ENCODE peak calls at places on chromosome 12, in seven cellular contexts. I is HCT116, N is HepG2, X is K562, J is H1, L is GM12878, H is SK-N-SH. V is an unnamed sample.

GRCh38 chr12:123397400-123397799 is 13.5 kb downstream of the KMT5A start:
- DNase-seq in H (no peak), X (no peak), L (no peak), N (no peak), J (no peak), I (no peak), V (no peak)

GRCh38 chr12:123141615-123142517 is 9.0 kb downstream of the PITPNM2 start:
- DNase-seq in H (no peak), N (peak), I (peak), X (peak), L (no peak), J (no peak), V (no peak)

GRCh38 chr12:48067250-48067938 is 38.5 kb downstream of the SENP1 start:
- DNase-seq in N (no peak), J (no peak), H (no peak), X (peak), I (no peak), L (peak), V (no peak)

GRCh38 chr12:14612895-14613294 is 45.2 kb upstream of the PLBD1 start:
- DNase-seq in H (no peak), L (no peak), I (no peak), J (no peak), N (no peak), X (no peak), V (no peak)

GRCh38 chr12:65171073-65171472 is 1.7 kb downstream of the LEMD3 start:
- DNase-seq in X (no peak), J (no peak), I (no peak), N (no peak), H (no peak), L (no peak), V (no peak)

GRCh38 chr12:62720661-62721330 is 214.2 kb downstream of the PPM1H start:
- DNase-seq in X (no peak), H (no peak), L (no peak), N (no peak), I (no peak), J (no peak), V (no peak)

GRCh38 chr12:97063292-97063935 is 156.4 kb downstream of the NEDD1 start:
- DNase-seq in N (no peak), X (no peak), J (no peak), L (no peak), I (no peak), H (no peak), V (no peak)

GRCh38 chr12:132615579-132616066 is 3.0 kb upstream of the P2RX2 start:
- DNase-seq in H (no peak), I (no peak), N (no peak), X (no peak), L (no peak), J (no peak), V (peak)

GRCh38 chr12:120249875-120250795 is 15.4 kb downstream of the PXN start:
- DNase-seq in L (no peak), H (no peak), N (no peak), J (no peak), X (no peak), I (no peak), V (no peak)

GRCh38 chr12:27463826-27464554 is 17.5 kb downstream of the SMCO2 start:
- DNase-seq in J (no peak), I (no peak), X (no peak), N (no peak), H (no peak), L (no peak), V (no peak)

GRCh38 chr12:27472604-27473003 is 26.1 kb downstream of the SMCO2 start:
- DNase-seq in H (no peak), N (no peak), J (no peak), X (no peak), I (no peak), L (no peak), V (no peak)

GRCh38 chr12:27467641-27468040 is 21.1 kb downstream of the SMCO2 start:
- DNase-seq in N (no peak), I (no peak), J (no peak), H (no peak), X (no peak), L (no peak), V (no peak)

GRCh38 chr12:27469161-27469560 is 22.6 kb downstream of the SMCO2 start:
- DNase-seq in N (no peak), I (no peak), X (no peak), L (no peak), H (no peak), J (no peak), V (no peak)

GRCh38 chr12:27468241-27468640 is 21.7 kb downstream of the SMCO2 start:
- DNase-seq in N (no peak), X (no peak), H (no peak), I (no peak), L (no peak), J (no peak), V (no peak)
- TF ChIP-seq JUND in N (no peak), X (no peak), H (no peak), I (no peak), L (no peak), J (no peak), V (no peak)

DNA sequence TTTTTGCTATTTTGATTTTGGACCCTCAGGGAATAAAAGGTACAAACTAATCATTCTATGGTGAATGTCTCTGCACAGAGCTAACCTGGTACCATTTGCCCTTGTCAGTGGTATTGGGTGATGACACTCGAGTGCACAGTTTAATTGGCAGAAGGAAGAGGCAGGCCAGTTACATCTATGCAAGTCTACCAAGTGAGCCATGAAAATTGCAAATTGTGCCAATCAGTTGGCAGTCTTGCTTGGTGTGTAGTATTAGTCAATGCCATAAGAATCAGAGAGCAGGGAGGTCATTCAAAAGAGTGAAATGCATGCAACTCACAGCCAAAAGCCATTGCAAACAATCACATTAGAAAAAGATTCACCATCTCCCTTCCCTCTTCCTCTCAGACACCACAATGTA is 479.6 kb downstream of the ADAMTS20 start:
- DNase-seq in I (no peak), H (no peak), J (no peak), N (no peak), X (no peak), L (no peak), V (no peak)
- TF ChIP-seq JUND in I (no peak), H (no peak), J (no peak), N (no peak), X (no peak), L (no peak), V (no peak)

DNA sequence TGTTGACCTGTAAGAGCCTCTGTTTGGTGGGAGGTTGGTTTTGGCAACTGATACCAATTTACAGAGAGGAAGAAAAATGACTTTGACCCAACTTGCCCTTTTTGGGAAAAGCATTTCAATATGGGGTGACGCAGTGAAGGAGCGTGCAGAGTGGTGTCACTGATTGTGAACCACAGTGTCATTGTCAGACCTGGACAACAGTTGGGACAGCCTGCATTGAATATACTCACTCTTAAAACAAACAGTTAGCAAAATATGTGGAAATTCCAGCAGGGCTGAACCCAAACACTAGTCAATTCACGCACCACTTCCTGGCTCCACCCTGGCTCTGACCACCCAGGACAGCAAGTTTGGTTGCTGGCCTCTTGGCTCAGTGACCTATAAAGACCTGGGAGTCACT is 61.3 kb downstream of the NOS1 start:
- DNase-seq in X (no peak), I (no peak), H (no peak), J (no peak), L (no peak), N (no peak), V (no peak)
- TF ChIP-seq JUND in X (no peak), I (no peak), H (no peak), J (no peak), L (no peak), N (no peak), V (no peak)

DNA sequence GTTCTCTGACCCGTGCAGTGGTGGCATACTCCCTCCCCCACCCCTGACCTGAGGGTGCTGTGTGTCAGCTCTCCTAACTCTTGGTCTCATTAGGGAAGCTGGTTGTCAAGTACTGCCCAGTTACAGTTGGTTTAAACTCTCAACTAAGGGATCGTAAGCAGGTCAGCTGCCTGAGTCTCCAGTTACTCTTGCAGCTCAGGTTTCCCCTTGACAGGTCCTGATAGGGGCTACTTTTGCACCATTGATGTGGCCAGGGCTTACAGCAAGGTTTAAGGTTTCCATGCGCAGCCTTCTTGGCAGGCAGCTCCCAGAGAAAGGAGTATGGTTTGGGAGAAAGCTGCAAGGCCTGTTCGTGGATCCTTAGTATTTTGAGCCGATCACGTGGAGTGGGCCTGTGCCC is 74.5 kb downstream of the ETV6 start:
- DNase-seq in N (no peak), J (no peak), X (no peak), H (no peak), L (no peak), I (no peak), V (no peak)
- TF ChIP-seq JUND in N (no peak), J (no peak), X (no peak), H (no peak), L (no peak), I (no peak), V (no peak)

DNA sequence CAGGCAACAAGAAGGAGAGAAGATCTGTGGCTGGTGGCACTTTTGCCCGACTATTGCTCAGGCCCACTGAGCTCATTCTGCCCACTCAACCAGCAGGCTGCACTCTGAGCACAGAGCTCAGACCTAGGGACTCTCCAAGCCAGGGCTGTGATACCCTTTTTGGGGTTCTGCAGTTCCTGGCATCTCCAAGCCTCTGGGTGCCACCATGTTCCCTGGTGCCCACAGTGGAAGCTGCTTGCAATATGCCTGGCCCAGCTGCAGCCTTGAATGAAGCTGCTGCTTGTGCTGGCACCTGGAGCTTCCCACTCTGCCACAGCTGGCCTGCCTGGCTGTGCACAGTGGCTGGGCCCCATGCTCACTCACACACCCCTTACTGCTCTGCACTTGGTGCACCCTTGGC is 236.1 kb downstream of the ADGRD1 start:
- DNase-seq in H (no peak), X (no peak), N (no peak), L (no peak), I (no peak), J (no peak), V (no peak)
- TF ChIP-seq JUND in H (no peak), X (no peak), N (no peak), L (no peak), I (no peak), J (no peak), V (no peak)

DNA sequence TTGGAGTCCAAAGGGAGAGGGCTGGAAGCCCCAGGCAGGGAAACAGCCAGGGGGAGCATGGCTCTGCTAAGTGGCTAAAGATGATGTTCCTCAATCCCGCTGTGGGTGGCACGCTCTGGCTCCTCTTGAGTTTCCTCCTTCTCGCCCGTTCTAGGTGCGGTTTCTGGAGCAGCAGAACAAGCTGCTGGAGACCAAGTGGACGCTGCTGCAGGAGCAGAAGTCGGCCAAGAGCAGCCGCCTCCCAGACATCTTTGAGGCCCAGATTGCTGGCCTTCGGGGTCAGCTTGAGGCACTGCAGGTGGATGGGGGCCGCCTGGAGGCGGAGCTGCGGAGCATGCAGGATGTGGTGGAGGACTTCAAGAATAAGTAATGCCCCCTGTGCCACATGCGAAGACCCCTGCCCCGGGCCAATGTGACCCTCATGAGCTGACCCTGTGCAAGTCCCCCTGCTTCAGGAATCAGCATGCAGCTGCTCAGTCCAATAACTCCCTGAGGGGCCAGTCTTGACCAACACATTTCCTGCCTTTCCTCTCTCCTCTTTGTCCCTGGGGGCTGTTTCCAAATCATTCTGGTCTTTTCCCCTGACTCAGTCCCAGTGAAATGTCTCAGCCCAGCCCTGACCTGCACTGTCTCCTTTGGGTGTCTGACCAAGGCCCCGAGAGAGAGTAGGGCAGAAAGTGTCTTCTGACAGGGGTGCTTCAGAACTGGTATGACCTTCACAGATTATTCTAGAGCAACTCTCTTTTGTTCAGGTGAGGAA is 2.1 kb downstream of the KRT7 start:
- DNase-seq in I (no peak), X (no peak), N (no peak), J (no peak), H (peak), L (no peak), V (peak)
- TF ChIP-seq JUND in I (no peak), X (no peak), N (no peak), J (no peak), H (no peak), L (no peak), V (no peak)

GRCh38 chr12:119179335-119180021 is 747 bp downstream of the HSPB8 start:
- DNase-seq in J (peak), I (peak), H (no peak), N (peak), X (no peak), L (no peak), V (peak)

GRCh38 chr12:119181944-119182343 is 3.2 kb downstream of the HSPB8 start:
- DNase-seq in L (no peak), I (no peak), N (no peak), X (no peak), H (no peak), J (no peak), V (no peak)

GRCh38 chr12:119178544-119179334 is at the start of gene HSPB8:
- DNase-seq in H (peak), X (peak), I (peak), L (no peak), N (peak), J (peak), V (peak)

GRCh38 chr12:119181202-119181601 is 2.5 kb downstream of the HSPB8 start:
- DNase-seq in L (no peak), J (no peak), H (no peak), X (no peak), I (no peak), N (no peak), V (no peak)

DNA sequence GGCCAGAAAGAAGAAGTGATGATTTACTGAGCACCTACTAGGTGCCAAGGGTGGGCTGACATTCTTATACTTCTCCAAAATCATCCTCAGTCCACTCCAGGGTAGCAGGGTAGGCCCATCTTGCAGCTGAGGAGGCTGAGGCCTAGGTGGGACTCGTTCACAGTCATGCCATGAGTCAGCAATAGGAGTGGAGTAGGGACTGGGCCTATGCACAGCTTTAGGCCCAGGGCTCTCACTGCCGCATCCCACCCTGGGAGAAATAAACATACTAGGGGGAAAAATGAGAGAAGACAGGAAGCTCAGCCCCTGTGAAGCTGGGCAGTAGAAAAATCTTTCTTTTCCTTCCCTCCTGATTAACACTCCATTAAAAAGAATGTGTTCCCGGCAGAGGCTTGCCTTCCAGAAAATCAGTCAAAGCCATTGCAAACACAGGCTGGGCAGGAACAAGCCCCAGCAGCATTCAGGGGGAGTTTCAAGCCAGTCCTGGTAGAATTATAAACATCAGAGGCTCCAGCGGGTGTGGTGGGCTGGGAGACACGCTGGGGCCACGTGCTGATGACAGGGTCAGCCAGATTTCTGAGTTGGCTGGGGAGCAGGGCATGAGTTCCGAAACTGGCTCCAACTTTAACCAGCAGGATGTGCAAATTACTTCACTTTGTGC is 1.8 kb downstream of the HSPB8 start:
- DNase-seq in N (no peak), J (no peak), H (no peak), X (peak), I (no peak), L (no peak), V (no peak)
- TF ChIP-seq JUND in N (no peak), J (no peak), H (no peak), X (no peak), I (no peak), L (no peak), V (no peak)

DNA sequence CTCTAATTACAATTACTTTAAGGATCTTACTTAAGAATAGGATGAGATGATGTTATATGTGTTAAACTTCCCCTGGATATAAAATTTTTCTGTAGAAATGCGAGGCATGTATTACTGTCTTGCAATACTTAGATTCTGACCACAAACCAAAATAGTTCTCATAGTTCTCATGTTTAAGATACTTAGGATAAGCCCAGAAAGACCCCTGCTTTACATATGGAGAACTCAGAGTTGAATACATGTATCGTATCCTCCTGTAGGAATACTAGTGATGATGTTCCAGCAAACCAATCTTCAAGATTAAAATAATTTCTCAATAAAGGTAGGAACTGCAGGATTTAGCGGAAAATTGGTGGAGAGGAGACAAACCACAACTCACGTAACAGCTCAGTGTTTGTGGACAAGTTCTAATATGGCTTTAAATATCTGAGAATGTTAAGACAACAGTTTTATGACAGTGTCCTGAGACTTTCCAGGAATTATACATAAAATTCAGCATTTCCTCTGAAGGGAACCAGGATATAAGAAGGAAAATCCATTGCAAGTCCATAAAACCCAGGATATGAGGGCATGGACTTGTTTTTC is 114.7 kb upstream of the CRY1 start:
- DNase-seq in L (no peak), H (no peak), J (no peak), N (no peak), X (no peak), I (no peak), V (no peak)
- TF ChIP-seq JUND in L (no peak), H (no peak), J (no peak), N (no peak), X (no peak), I (no peak), V (no peak)

GRCh38 chr12:92079054-92079385 is 66.6 kb downstream of the BTG1 start:
- DNase-seq in H (no peak), J (no peak), L (no peak), N (no peak), I (no peak), X (no peak), V (no peak)

GRCh38 chr12:92085040-92085439 is 60.6 kb downstream of the BTG1 start:
- DNase-seq in H (no peak), X (no peak), N (no peak), J (no peak), L (no peak), I (no peak), V (no peak)

GRCh38 chr12:92078167-92079053 is 67.2 kb downstream of the BTG1 start:
- DNase-seq in L (no peak), H (no peak), N (no peak), X (peak), I (peak), J (no peak), V (peak)

GRCh38 chr12:92077530-92077929 is 68.1 kb downstream of the BTG1 start:
- DNase-seq in L (no peak), J (no peak), N (no peak), I (no peak), X (no peak), H (no peak), V (no peak)

DNA sequence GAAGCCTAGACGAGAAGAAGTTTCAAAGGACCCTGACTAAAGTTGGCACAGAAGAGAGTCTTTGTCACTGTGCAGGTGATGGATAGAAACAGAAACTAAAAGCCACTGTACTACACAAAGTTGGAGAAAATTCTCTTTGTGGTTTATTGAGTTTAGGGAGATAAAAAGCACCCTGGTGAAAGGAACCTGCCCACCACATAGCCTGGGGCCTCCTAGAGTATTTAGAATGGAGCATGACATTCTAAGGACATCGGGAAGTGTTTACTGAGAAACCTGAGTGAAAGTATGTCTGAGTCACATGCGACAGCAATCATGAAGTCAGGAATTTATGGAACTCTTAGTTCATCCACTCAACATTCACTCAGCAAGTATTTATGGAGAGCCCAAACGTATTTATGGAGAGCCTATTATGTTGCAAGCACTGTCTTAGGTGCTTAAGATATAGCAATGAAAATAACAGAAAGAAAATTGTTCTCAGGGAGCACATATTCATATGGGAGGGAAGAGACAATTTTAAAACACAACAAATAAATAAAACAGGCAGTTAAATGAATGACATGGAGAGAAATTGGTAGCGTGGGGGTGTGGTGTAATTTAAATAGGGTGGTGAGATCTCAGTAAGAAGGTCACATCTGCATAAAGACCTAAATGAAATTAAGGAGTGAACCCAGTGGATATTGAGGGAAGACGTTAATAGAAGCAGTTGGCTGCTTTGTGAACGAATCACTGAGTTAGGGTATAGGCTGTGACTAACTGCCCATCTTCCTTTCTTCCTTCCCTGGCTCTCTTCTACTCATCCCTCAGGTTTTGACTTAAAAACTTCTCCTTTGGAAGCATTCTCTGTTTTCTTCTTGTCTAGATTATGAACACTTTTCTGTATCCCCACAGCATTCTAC is 65.0 kb downstream of the BTG1 start:
- DNase-seq in N (no peak), H (no peak), J (no peak), L (no peak), I (peak), X (no peak), V (peak)
- TF ChIP-seq JUND in N (no peak), H (peak), J (no peak), L (no peak), I (peak), X (no peak), V (peak)

V was measured in T47D.